ENCODE peak calls at places on chromosomes 12 and 14, in nine cellular contexts. Z is fibroblast of villous mesenchyme, A is lower lobe of right lung, K is epithelial cell of esophagus, N is ovary, Y is tibial artery, B is esophagus squamous epithelium, J is brain microvascular endothelial cell, S is H9. U is an unnamed sample.

GRCh38 chr12:9699898-9700605 is 30.5 kb downstream of the CLEC2D start:
- DNase-seq in Z (peak; percentile 38), A (no peak), K (peak; percentile 28), N (no peak), Y (no peak), B (no peak), J (no peak), S (no peak), U (no peak)

GRCh38 chr14:31166271-31166561 is 41.4 kb downstream of the HECTD1 start:
- DNase-seq in Z (peak; percentile 37), A (no peak), K (no peak), N (no peak), Y (no peak), B (no peak), J (no peak), S (no peak), U (no peak)

GRCh38 chr14:97185186-97185585 is 388.0 kb downstream of the VRK1 start:
- DNase-seq in Z (no peak), A (no peak), K (peak; percentile 10), N (no peak), Y (no peak), B (no peak), J (no peak), S (no peak), U (no peak)

GRCh38 chr14:77485256-77485655 is 13.4 kb downstream of the ISM2 start:
- DNase-seq in Z (no peak), A (no peak), K (no peak), N (no peak), Y (no peak), B (no peak), J (no peak), S (no peak), U (peak; percentile 14)

GRCh38 chr12:131834798-131835615 is 6.8 kb downstream of the MMP17 start:
- DNase-seq in Z (no peak), A (no peak), K (peak; percentile 23), N (no peak), Y (no peak), B (no peak), J (no peak), S (no peak), U (no peak)

GRCh38 chr14:68018598-68018997 is 199.0 kb downstream of the RAD51B start:
- DNase-seq in Z (peak; percentile 45), A (no peak), K (peak; percentile 34), N (no peak), Y (no peak), B (no peak), J (no peak), S (no peak), U (no peak)

GRCh38 chr12:56271031-56271430 is 4.3 kb downstream of the COQ10A start:
- DNase-seq in Z (peak; percentile 17), A (no peak), K (peak; percentile 54), N (no peak), Y (no peak), B (no peak), J (peak; percentile 18), S (no peak), U (no peak)

GRCh38 chr12:49703647-49704137 is 3.5 kb downstream of the FMNL3 start:
- DNase-seq in Z (peak; percentile 44), A (no peak), K (peak; percentile 26), N (no peak), Y (no peak), B (no peak), J (peak; percentile 89), S (no peak), U (peak; percentile 63)

GRCh38 chr14:95620659-95621059 is 65.6 kb upstream of the TCL1B start:
- DNase-seq in Z (no peak), A (no peak), K (no peak), N (no peak), Y (no peak), B (no peak), J (no peak), S (no peak), U (no peak)

GRCh38 chr12:28176295-28176694 is 14.0 kb upstream of the CCDC91 start:
- DNase-seq in Z (no peak), A (no peak), K (no peak), N (no peak), Y (no peak), B (no peak), J (no peak), S (no peak), U (no peak)

GRCh38 chr14:96037891-96038557 is 1.1 kb upstream of the C14orf132 start:
- DNase-seq in Z (peak; percentile 39), A (peak; percentile 87), K (peak; percentile 21), N (peak; percentile 31), Y (peak; percentile 70), B (no peak), J (no peak), S (peak; percentile 58), U (no peak)

GRCh38 chr14:84806627-84807026 is 723.3 kb upstream of the FLRT2 start:
- DNase-seq in Z (no peak), A (no peak), K (peak; percentile 71), N (no peak), Y (no peak), B (no peak), J (no peak), S (no peak), U (no peak)

GRCh38 chr14:50344116-50344775 is 32.1 kb downstream of the DMAC2L start:
- DNase-seq in Z (peak; percentile 18), A (no peak), K (peak; percentile 80), N (no peak), Y (no peak), B (no peak), J (no peak), S (no peak), U (peak; percentile 52)

GRCh38 chr12:8038659-8039114 is 6.2 kb downstream of the FOXJ2 start:
- DNase-seq in Z (peak; percentile 71), A (peak; percentile 65), K (peak; percentile 69), N (no peak), Y (no peak), B (no peak), J (peak; percentile 46), S (peak; percentile 89), U (no peak)

GRCh38 chr12:96698521-96698920 is 208.5 kb upstream of the NEDD1 start:
- DNase-seq in Z (no peak), A (no peak), K (no peak), N (no peak), Y (no peak), B (no peak), J (no peak), S (no peak), U (no peak)

GRCh38 chr12:50533971-50534370 is 29.2 kb downstream of the DIP2B start:
- DNase-seq in Z (no peak), A (no peak), K (no peak), N (no peak), Y (no peak), B (no peak), J (no peak), S (no peak), U (no peak)

GRCh38 chr14:55332654-55333570 is 61.7 kb downstream of the FBXO34 start:
- DNase-seq in Z (peak; percentile 64), A (no peak), K (no peak), N (no peak), Y (no peak), B (no peak), J (no peak), S (no peak), U (no peak)

GRCh38 chr12:62166525-62166924 is 93.7 kb upstream of the USP15 start:
- DNase-seq in Z (peak; percentile 82), A (no peak), K (no peak), N (no peak), Y (no peak), B (no peak), J (no peak), S (no peak), U (no peak)

GRCh38 chr12:42180990-42181611 is 36.4 kb upstream of the GXYLT1 start:
- DNase-seq in Z (peak; percentile 66), A (no peak), K (peak; percentile 10), N (no peak), Y (no peak), B (no peak), J (no peak), S (no peak), U (no peak)

GRCh38 chr12:58711968-58712367 is 208.3 kb downstream of the LRIG3 start:
- DNase-seq in Z (peak; percentile 56), A (no peak), K (no peak), N (no peak), Y (no peak), B (no peak), J (peak; percentile 68), S (no peak), U (no peak)

GRCh38 chr12:11580125-11580751 is 69.2 kb upstream of the ETV6 start:
- DNase-seq in Z (peak; percentile 74), A (peak; percentile 55), K (peak; percentile 99), N (no peak), Y (peak; percentile 42), B (no peak), J (peak; percentile 39), S (no peak), U (no peak)
- TF ChIP-seq CTCF in Z (no peak), A (no peak), K (no peak), N (no peak), Y (no peak), B (no peak), J (no peak), S (no peak), U (no peak)

GRCh38 chr14:20143911-20144310 is 5.3 kb downstream of the OR4N5 start:
- DNase-seq in Z (no peak), A (no peak), K (no peak), N (no peak), Y (no peak), B (no peak), J (no peak), S (no peak), U (no peak)
- TF ChIP-seq CTCF in Z (no peak), A (no peak), K (no peak), N (no peak), Y (no peak), B (no peak), J (no peak), S (no peak), U (no peak)

DNA sequence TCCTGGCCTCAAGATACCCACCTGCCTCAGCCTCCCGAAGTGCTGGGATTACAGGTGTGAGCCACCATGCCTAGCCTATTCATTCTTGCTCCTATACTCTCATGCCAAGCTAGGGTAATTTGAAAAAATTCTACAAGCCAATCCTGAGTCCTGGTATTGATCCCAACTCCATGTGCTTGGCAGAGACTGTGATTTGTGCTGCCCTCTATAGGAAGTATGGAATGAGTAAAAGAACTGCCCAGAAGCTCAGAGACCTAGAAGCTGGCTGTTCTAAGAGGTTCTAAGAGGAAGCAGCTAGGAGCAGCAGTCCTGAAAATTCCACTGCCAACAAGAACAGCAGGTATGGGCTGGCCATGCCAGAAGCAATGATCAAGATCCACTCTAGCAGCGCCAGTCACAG is 402.5 kb downstream of the PCNX1 start:
- DNase-seq in Z (no peak), A (no peak), K (peak; percentile 10), N (no peak), Y (no peak), B (no peak), J (no peak), S (no peak), U (no peak)
- TF ChIP-seq CTCF in Z (peak; percentile 25), A (no peak), K (no peak), N (no peak), Y (no peak), B (no peak), J (peak; percentile 29), S (peak; percentile 62), U (no peak)

DNA sequence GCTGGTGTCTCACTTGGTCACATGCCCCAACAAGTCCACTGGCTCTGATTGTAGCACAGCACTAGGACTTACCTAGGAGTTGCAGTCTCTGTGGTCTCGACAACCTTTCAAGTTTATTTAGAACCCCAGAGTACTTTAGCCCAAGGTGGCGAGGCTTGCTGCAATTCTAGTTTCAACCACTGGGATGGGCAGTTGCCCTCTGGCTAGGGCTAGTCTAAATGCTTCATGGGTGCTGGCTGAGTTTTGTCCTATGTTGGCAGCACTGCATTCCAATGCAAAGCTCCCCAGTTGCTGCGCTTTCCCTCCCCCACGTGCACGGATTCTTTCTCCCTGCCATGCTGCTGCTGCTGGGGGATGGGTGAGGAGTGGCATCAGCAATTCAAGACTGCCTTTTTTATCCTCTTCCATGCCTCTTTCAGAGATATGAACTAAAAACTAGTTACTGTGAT is 207.9 kb downstream of the SYNE2 start:
- DNase-seq in Z (peak; percentile 51), A (no peak), K (peak; percentile 98), N (no peak), Y (no peak), B (no peak), J (peak; percentile 9), S (peak; percentile 89), U (no peak)
- TF ChIP-seq CTCF in Z (peak; percentile 80), A (peak; percentile 31), K (peak; percentile 76), N (no peak), Y (peak; percentile 9), B (peak; percentile 53), J (peak; percentile 78), S (peak; percentile 79), U (no peak)